ENCODE peak calls at places on chromosomes 2 and 18, in four cellular contexts. One of them, this sample, is unnamed.

GRCh38 chr2:24881158-24881557 is 38.9 kb downstream of the ADCY3 start:
- DNase-seq in IMR-90: no peak
- DNase-seq in trophoblast cell: peak
- DNase-seq in neuronal stem cell: no peak
- DNase-seq in this sample: no peak

GRCh38 chr2:40240067-40240466 is 211.8 kb downstream of the SLC8A1 start:
- DNase-seq in IMR-90: peak
- DNase-seq in trophoblast cell: no peak
- DNase-seq in neuronal stem cell: no peak
- DNase-seq in this sample: peak

GRCh38 chr2:203685081-203685621 is 21.3 kb upstream of the CD28 start:
- DNase-seq in IMR-90: peak
- DNase-seq in trophoblast cell: peak
- DNase-seq in neuronal stem cell: no peak
- DNase-seq in this sample: peak

GRCh38 chr2:11342561-11343343 is 1.7 kb downstream of the ROCK2 start:
- DNase-seq in IMR-90: peak
- DNase-seq in trophoblast cell: peak
- DNase-seq in neuronal stem cell: no peak
- DNase-seq in this sample: peak

GRCh38 chr18:61606068-61606660 is 272.9 kb downstream of the CDH20 start:
- DNase-seq in IMR-90: peak
- DNase-seq in trophoblast cell: peak
- DNase-seq in neuronal stem cell: peak
- DNase-seq in this sample: peak

GRCh38 chr2:42967959-42968674 is 175.7 kb upstream of the HAAO start:
- DNase-seq in IMR-90: peak
- DNase-seq in trophoblast cell: no peak
- DNase-seq in neuronal stem cell: no peak
- DNase-seq in this sample: no peak

GRCh38 chr2:31239842-31240198 is 5.9 kb downstream of the EHD3 start:
- DNase-seq in IMR-90: peak
- DNase-seq in trophoblast cell: peak
- DNase-seq in neuronal stem cell: no peak
- DNase-seq in this sample: peak

GRCh38 chr2:208265371-208265806 is 666 bp upstream of the PIKFYVE start:
- DNase-seq in IMR-90: peak
- DNase-seq in trophoblast cell: no peak
- DNase-seq in neuronal stem cell: peak
- DNase-seq in this sample: no peak

GRCh38 chr18:9643549-9643948 is 29.2 kb upstream of the PPP4R1 start:
- DNase-seq in IMR-90: peak
- DNase-seq in trophoblast cell: peak
- DNase-seq in neuronal stem cell: peak
- DNase-seq in this sample: peak

GRCh38 chr2:31980674-31981356 is 30.0 kb downstream of the MEMO1 start:
- DNase-seq in IMR-90: peak
- DNase-seq in trophoblast cell: no peak
- DNase-seq in neuronal stem cell: no peak
- DNase-seq in this sample: peak

GRCh38 chr2:40242315-40242714 is 209.6 kb downstream of the SLC8A1 start:
- DNase-seq in IMR-90: no peak
- DNase-seq in trophoblast cell: no peak
- DNase-seq in neuronal stem cell: peak
- DNase-seq in this sample: no peak

GRCh38 chr2:47037678-47038077 is 117.4 kb downstream of the STPG4 start:
- DNase-seq in IMR-90: no peak
- DNase-seq in trophoblast cell: no peak
- DNase-seq in neuronal stem cell: no peak
- DNase-seq in this sample: no peak

GRCh38 chr2:231563378-231563961 is 29.2 kb upstream of the TEX44 start:
- DNase-seq in IMR-90: peak
- DNase-seq in trophoblast cell: peak
- DNase-seq in neuronal stem cell: peak
- DNase-seq in this sample: peak

GRCh38 chr18:42860011-42860410 is 255.5 kb downstream of the RIT2 start:
- DNase-seq in IMR-90: no peak
- DNase-seq in trophoblast cell: no peak
- DNase-seq in neuronal stem cell: no peak
- DNase-seq in this sample: peak

GRCh38 chr2:71783215-71783614 is 329.9 kb downstream of the DYSF start:
- DNase-seq in IMR-90: peak
- DNase-seq in trophoblast cell: peak
- DNase-seq in neuronal stem cell: no peak
- DNase-seq in this sample: peak

GRCh38 chr2:119486196-119486827 is 38.0 kb downstream of the SCTR start:
- DNase-seq in IMR-90: no peak
- DNase-seq in trophoblast cell: no peak
- DNase-seq in neuronal stem cell: no peak
- DNase-seq in this sample: no peak
- H3K9ac ChIP-seq in IMR-90: no peak
- H3K9ac ChIP-seq in trophoblast cell: no peak
- H3K9ac ChIP-seq in neuronal stem cell: no peak
- H3K9ac ChIP-seq in this sample: no peak

DNA sequence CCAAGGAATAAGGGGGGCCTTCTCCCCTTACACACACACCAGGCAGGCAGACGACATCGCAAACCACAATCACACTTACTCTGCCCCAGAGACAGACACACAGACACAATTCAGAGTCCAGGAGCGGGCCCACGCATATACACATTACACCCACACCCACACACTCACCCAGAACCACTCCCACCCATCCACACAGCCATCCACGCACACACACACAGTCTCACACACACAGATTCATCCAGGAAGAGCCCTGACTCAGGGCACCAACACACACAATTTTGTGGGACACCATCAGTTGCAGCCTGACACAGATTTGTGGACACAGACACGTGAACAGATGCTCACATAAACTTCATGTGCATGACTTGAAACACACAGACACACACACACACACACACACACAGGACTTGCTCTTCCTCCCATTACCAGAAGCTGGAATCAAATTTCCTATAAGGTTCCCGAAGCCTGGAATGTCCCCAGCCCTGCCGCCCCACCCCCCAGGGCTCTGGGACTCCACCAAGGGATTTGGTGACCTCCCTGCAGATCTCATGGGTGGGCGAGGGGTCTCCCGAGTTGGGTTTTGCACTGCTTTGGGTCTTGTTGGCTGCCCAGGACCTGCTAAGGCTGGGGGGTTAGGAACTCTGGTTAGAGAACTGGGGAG is 23.5 kb downstream of the TNS1 start:
- DNase-seq in IMR-90: peak
- DNase-seq in trophoblast cell: no peak
- DNase-seq in neuronal stem cell: no peak
- DNase-seq in this sample: peak
- H3K23ac ChIP-seq in IMR-90: peak
- H3K23ac ChIP-seq in trophoblast cell: peak
- H3K23ac ChIP-seq in neuronal stem cell: no peak
- H3K23ac ChIP-seq in this sample: no peak

GRCh38 chr2:65389476-65389875 is 42.9 kb downstream of the SPRED2 start:
- DNase-seq in IMR-90: no peak
- DNase-seq in trophoblast cell: no peak
- DNase-seq in neuronal stem cell: no peak
- DNase-seq in this sample: no peak

GRCh38 chr2:65387017-65387416 is 45.4 kb downstream of the SPRED2 start:
- DNase-seq in IMR-90: no peak
- DNase-seq in trophoblast cell: no peak
- DNase-seq in neuronal stem cell: no peak
- DNase-seq in this sample: peak

GRCh38 chr2:65386340-65386739 is 46.1 kb downstream of the SPRED2 start:
- DNase-seq in IMR-90: no peak
- DNase-seq in trophoblast cell: no peak
- DNase-seq in neuronal stem cell: no peak
- DNase-seq in this sample: peak

GRCh38 chr2:65388626-65389390 is 43.6 kb downstream of the SPRED2 start:
- DNase-seq in IMR-90: no peak
- DNase-seq in trophoblast cell: no peak
- DNase-seq in neuronal stem cell: no peak
- DNase-seq in this sample: no peak

DNA sequence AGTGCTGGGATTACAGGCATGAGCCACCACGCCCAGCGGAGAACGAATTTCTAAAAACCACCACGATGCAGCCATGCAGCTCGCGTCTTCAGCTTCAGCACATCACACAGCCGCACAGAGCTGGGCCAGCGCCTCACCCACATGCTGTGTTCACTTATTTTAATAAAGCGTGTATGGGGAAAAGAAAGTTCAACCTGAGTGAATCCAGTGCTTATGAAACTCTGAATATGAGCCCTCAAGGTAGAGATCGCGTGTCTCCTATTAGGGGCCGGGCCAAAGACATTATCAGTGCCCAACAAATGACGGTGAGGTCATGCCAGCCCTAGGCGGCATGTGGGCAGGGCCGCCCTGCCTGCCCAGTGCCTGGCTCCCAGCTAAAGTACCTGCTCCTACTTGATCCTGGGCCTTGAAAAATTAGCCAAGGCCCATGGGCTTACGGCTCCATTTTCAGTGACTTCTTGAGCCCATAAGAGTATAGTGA is 44.3 kb downstream of the SPRED2 start:
- DNase-seq in IMR-90: no peak
- DNase-seq in trophoblast cell: no peak
- DNase-seq in neuronal stem cell: no peak
- DNase-seq in this sample: no peak
- H3K9ac ChIP-seq in IMR-90: no peak
- H3K9ac ChIP-seq in trophoblast cell: no peak
- H3K9ac ChIP-seq in neuronal stem cell: no peak
- H3K9ac ChIP-seq in this sample: no peak

DNA sequence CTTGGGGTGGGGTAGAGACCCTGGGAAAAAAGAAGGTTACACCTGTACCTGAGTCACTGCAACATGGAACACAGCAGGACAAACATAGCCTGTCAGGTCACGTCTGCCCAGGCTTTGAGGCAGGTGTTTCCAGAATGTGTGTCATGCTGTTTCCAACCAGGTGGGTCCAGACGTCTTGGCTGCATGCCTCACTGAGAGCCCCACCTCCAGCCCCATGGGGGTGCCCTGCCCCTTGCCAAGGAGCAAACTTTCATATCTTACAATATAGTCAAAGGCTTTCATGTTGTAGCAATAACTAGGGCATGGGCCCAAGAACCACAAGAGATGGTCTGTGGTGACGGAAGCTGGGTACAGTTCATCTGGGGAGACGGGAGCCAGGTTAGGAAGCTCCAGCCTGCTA is 499.7 kb downstream of the BCL11A start:
- DNase-seq in IMR-90: no peak
- DNase-seq in trophoblast cell: no peak
- DNase-seq in neuronal stem cell: no peak
- DNase-seq in this sample: no peak
- H3K23ac ChIP-seq in IMR-90: no peak
- H3K23ac ChIP-seq in trophoblast cell: no peak
- H3K23ac ChIP-seq in neuronal stem cell: no peak
- H3K23ac ChIP-seq in this sample: no peak

GRCh38 chr2:68252407-68253210 is at the start of gene PPP3R1:
- DNase-seq in IMR-90: peak
- DNase-seq in trophoblast cell: peak
- DNase-seq in neuronal stem cell: peak
- DNase-seq in this sample: peak

GRCh38 chr2:68258854-68259253 is 6.5 kb upstream of the PPP3R1 start:
- DNase-seq in IMR-90: peak
- DNase-seq in trophoblast cell: no peak
- DNase-seq in neuronal stem cell: no peak
- DNase-seq in this sample: no peak

GRCh38 chr2:68253211-68254068 is 1.1 kb upstream of the PPP3R1 start:
- DNase-seq in IMR-90: peak
- DNase-seq in trophoblast cell: no peak
- DNase-seq in neuronal stem cell: peak
- DNase-seq in this sample: peak

GRCh38 chr2:68251855-68252406 is 401 bp downstream of the PPP3R1 start:
- DNase-seq in IMR-90: no peak
- DNase-seq in trophoblast cell: no peak
- DNase-seq in neuronal stem cell: peak
- DNase-seq in this sample: no peak

DNA sequence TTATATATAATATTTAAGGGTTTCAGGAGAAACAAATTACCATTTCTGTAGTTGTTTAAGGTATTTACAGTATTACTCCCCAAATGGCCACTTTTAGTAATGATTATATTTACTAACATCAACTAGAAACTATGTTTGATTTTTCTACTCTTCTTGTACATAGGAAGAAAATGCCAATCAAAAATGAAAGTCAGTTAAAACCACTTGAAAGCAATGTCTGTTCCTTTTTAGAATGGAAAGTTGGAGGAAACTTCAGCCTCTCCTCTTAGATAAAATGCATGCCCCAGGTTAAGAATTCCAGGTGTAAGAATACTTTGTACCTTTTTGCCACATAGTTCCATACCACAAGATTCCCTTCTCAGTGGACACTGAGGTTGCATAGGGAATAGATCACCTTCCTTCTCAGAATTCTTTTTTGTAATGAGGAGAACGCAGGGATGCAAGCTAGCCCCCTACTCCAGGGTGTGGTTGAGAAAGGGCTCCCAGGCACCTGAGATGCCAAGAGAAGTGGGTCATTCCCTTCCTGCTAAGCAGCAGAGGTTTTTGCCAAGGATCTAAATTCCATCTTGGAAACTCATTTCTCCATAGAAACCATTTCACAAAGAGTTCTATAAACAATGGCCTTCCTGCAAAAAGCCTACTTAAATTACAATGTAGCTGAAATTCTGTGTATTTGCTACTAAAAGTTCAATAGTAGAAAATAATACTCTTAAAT is 3.6 kb upstream of the PPP3R1 start:
- DNase-seq in IMR-90: peak
- DNase-seq in trophoblast cell: peak
- DNase-seq in neuronal stem cell: no peak
- DNase-seq in this sample: no peak
- H3K9ac ChIP-seq in IMR-90: no peak
- H3K9ac ChIP-seq in trophoblast cell: no peak
- H3K9ac ChIP-seq in neuronal stem cell: no peak
- H3K9ac ChIP-seq in this sample: peak

GRCh38 chr18:71114550-71115210 is 825.8 kb downstream of the SOCS6 start:
- DNase-seq in IMR-90: no peak
- DNase-seq in trophoblast cell: no peak
- DNase-seq in neuronal stem cell: no peak
- DNase-seq in this sample: no peak
- H3K23ac ChIP-seq in IMR-90: no peak
- H3K23ac ChIP-seq in trophoblast cell: no peak
- H3K23ac ChIP-seq in neuronal stem cell: no peak
- H3K23ac ChIP-seq in this sample: no peak

This sample was measured in mesenchymal stem cell.